ENCODE peak calls at places on chromosomes 12 and 14, in seven cellular contexts. V is A549, P is heart left ventricle, G is SK-N-SH, J is kidney epithelial cell, W is GM06990, A is tibial artery. Z is an unnamed sample.

GRCh38 chr14:100634026-100634425 is 46.8 kb upstream of the BEGAIN start:
- DNase-seq in V (no peak), P (no peak), G (no peak), J (no peak), W (no peak), A (no peak), Z (no peak)

GRCh38 chr12:108721824-108722223 is 9.5 kb downstream of the CORO1C start:
- DNase-seq in V (no peak), P (no peak), G (no peak), J (no peak), W (no peak), A (no peak), Z (no peak)

GRCh38 chr12:54413284-54414190 is 5.5 kb downstream of the ITGA5 start:
- DNase-seq in V (no peak), P (peak), G (no peak), J (no peak), W (no peak), A (peak), Z (no peak)

GRCh38 chr14:22382395-22382794 is 206.6 kb downstream of the DAD1 start:
- DNase-seq in V (no peak), P (no peak), G (no peak), J (no peak), W (no peak), A (no peak), Z (no peak)

GRCh38 chr12:47602330-47602729 is 103.5 kb downstream of the RPAP3 start:
- DNase-seq in V (no peak), P (no peak), G (no peak), J (no peak), W (no peak), A (no peak), Z (no peak)

GRCh38 chr14:102408729-102409128 is 46.0 kb downstream of the TECPR2 start:
- DNase-seq in V (no peak), P (no peak), G (no peak), J (no peak), W (no peak), A (no peak), Z (no peak)

GRCh38 chr12:5388581-5389535 is 43.0 kb upstream of the NTF3 start:
- DNase-seq in V (no peak), P (no peak), G (no peak), J (peak), W (no peak), A (no peak), Z (no peak)

GRCh38 chr14:50225067-50225973 is 6.1 kb downstream of the SOS2 start:
- DNase-seq in V (no peak), P (peak), G (peak), J (peak), W (no peak), A (no peak), Z (no peak)

GRCh38 chr14:34324363-34324795 is 137.7 kb downstream of the SPTSSA start:
- DNase-seq in V (peak), P (no peak), G (peak), J (no peak), W (no peak), A (no peak), Z (no peak)

GRCh38 chr12:89225808-89226368 is 126.4 kb downstream of the DUSP6 start:
- DNase-seq in V (no peak), P (no peak), G (no peak), J (peak), W (peak), A (no peak), Z (no peak)

GRCh38 chr12:89969098-89969497 is 260.5 kb upstream of the ATP2B1 start:
- DNase-seq in V (no peak), P (no peak), G (no peak), J (no peak), W (no peak), A (no peak), Z (no peak)

GRCh38 chr14:56342419-56342901 is 224.2 kb downstream of the PELI2 start:
- DNase-seq in V (no peak), P (no peak), G (no peak), J (no peak), W (no peak), A (no peak), Z (no peak)

GRCh38 chr14:23984891-23985607 is 3.7 kb upstream of the DHRS4L2 start:
- DNase-seq in V (peak), P (peak), G (no peak), J (no peak), W (no peak), A (no peak), Z (no peak)

GRCh38 chr12:111529424-111530368 is 69.4 kb downstream of the ATXN2 start:
- DNase-seq in V (peak), P (no peak), G (peak), J (peak), W (no peak), A (no peak), Z (peak)

GRCh38 chr12:74412607-74413230 is 124.9 kb upstream of the ATXN7L3B start:
- DNase-seq in V (no peak), P (no peak), G (no peak), J (no peak), W (peak), A (no peak), Z (no peak)

GRCh38 chr14:39097159-39097558 is 5.9 kb downstream of the SEC23A start:
- DNase-seq in V (no peak), P (no peak), G (no peak), J (peak), W (no peak), A (no peak), Z (no peak)

GRCh38 chr12:126772171-126772864 is 1494.7 kb upstream of the TMEM132C start:
- DNase-seq in V (peak), P (no peak), G (no peak), J (peak), W (peak), A (no peak), Z (peak)

GRCh38 chr12:112858776-112859175 is 48.0 kb upstream of the OAS1 start:
- DNase-seq in V (no peak), P (no peak), G (no peak), J (no peak), W (no peak), A (no peak), Z (no peak)

GRCh38 chr12:54251667-54252284 is 28.1 kb downstream of the CBX5 start:
- DNase-seq in V (peak), P (no peak), G (peak), J (no peak), W (no peak), A (no peak), Z (no peak)

GRCh38 chr14:105193916-105194782 is 13.0 kb upstream of the NUDT14 start:
- DNase-seq in V (no peak), P (no peak), G (peak), J (no peak), W (no peak), A (no peak), Z (no peak)

GRCh38 chr12:116319851-116320621 is 42.5 kb upstream of the MED13L start:
- DNase-seq in V (no peak), P (peak), G (peak), J (no peak), W (no peak), A (peak), Z (no peak)

GRCh38 chr12:67534671-67535070 is 113.9 kb upstream of the DYRK2 start:
- DNase-seq in V (peak), P (no peak), G (no peak), J (peak), W (no peak), A (no peak), Z (no peak)

GRCh38 chr12:86729798-86730197 is 473.6 kb upstream of the MGAT4C start:
- DNase-seq in V (no peak), P (no peak), G (no peak), J (no peak), W (no peak), A (no peak), Z (no peak)

GRCh38 chr12:27915536-27915935 is 57.0 kb downstream of the PTHLH start:
- DNase-seq in V (no peak), P (no peak), G (no peak), J (no peak), W (no peak), A (no peak), Z (no peak)

GRCh38 chr12:56437430-56438176 is 11.6 kb downstream of the TIMELESS start:
- DNase-seq in V (no peak), P (no peak), G (no peak), J (no peak), W (no peak), A (no peak), Z (no peak)
- TF ChIP-seq CTCF in V (no peak), P (no peak), G (no peak), J (no peak), W (no peak), A (no peak), Z (no peak)

GRCh38 chr12:104604070-104604994 is 147.6 kb downstream of the CHST11 start:
- DNase-seq in V (peak), P (peak), G (peak), J (peak), W (peak), A (peak), Z (peak)
- H3K4me3 ChIP-seq in V (peak), P (no peak), G (peak), J (no peak), W (no peak), A (no peak), Z (peak)

DNA sequence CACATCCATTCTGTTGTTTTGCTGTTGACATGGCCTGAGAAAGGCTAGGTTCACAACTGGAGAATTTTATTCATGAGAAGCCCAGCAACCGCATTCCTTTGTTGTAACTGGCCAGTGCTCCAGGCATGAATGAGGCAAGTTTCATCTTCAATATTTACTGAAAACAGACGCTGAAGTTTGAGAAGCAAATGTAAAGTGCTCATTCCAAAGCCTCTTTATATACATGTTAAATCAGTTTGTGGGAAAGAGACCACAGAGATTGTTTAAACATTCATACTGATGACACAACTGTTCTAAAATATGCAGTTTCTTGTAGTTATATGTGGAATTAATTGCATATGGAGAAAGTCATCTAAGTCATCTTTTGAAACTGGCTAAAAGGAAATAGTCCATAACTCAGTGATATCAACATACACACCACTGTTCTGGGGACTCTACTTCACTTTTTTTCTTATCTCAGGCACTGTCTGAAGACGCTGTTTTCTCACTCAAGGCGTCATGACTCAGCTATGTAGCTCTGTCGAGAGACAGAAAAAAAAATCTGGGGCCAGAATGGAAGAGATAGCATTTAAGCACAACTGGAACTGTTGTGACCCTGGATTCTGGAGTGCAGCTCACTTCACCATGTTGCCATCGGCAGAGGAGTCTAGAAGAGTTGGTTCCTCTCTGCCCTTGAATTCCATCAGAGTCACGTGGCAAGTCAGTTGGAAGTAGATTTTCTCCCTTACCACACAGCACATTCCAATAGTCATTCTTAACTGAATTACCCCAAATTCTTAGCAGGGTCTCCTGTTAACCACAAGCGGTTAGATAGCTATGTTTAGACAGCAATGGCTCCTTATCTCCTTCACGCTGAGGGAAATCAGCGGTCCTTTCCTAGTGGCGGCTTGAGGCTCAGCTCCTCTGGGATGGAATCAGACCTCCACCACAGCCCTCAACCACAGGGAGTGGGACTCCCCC is 258.4 kb upstream of the HMGA2 start:
- DNase-seq in V (no peak), P (no peak), G (no peak), J (no peak), W (no peak), A (no peak), Z (no peak)
- TF ChIP-seq CTCF in V (no peak), P (no peak), G (peak), J (no peak), W (no peak), A (no peak), Z (no peak)

GRCh38 chr14:61281186-61281676 is at the start of gene TMEM30B:
- DNase-seq in V (no peak), P (no peak), G (no peak), J (no peak), W (no peak), A (no peak), Z (no peak)

GRCh38 chr14:61277232-61277631 is 3.9 kb downstream of the TMEM30B start:
- DNase-seq in V (no peak), P (no peak), G (no peak), J (no peak), W (no peak), A (no peak), Z (no peak)

GRCh38 chr14:61280526-61281185 is 482 bp downstream of the TMEM30B start:
- DNase-seq in V (peak), P (peak), G (peak), J (no peak), W (peak), A (peak), Z (no peak)

GRCh38 chr14:61280092-61280525 is 1.0 kb downstream of the TMEM30B start:
- DNase-seq in V (no peak), P (no peak), G (peak), J (no peak), W (no peak), A (no peak), Z (no peak)

GRCh38 chr14:61277784-61278183 is 3.4 kb downstream of the TMEM30B start:
- DNase-seq in V (no peak), P (no peak), G (no peak), J (no peak), W (no peak), A (no peak), Z (no peak)
- H3K4me3 ChIP-seq in V (no peak), P (no peak), G (no peak), J (no peak), W (no peak), A (no peak), Z (no peak)

DNA sequence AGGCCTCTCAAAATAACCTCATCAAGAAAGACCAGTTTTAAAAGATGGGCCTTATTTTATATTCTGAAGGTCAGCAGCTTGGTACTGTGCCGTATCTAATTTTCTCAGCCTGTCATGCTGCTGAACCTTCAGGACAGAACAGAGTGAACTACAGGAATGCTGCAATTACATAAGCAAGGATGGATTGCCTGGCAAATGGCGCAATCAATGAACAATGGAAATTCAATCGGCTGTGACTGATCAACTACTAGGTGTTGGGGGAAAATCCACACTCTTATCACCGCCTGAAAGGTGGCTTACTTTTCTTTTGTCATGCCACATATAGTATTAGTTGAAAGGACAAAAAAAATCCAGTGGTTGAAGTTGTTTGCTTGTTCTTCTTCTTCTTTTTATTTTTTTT is 8.5 kb downstream of the ACSS3 start:
- DNase-seq in V (no peak), P (no peak), G (no peak), J (no peak), W (no peak), A (no peak), Z (no peak)
- TF ChIP-seq CTCF in V (no peak), P (no peak), G (no peak), J (no peak), W (no peak), A (no peak), Z (no peak)

DNA sequence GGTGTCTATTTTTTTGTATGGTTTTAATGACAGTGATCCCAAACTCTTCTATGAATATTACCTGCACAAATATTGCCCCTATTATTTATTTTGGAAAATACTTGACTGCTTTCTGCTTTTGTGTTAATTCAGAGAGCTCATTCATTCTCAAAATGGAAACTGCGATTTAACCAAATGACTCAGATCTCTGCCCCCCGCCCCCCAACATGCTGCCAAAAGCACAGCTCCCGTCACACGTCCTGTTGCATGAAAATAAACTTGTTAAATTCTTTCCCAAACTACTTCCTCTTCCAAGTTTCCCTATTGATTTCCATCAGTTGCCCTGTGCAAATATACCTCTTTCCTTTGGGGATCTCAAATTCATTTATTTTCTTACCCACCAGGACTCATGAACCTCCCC is 18.0 kb upstream of the NRDE2 start:
- DNase-seq in V (no peak), P (no peak), G (no peak), J (no peak), W (peak), A (no peak), Z (no peak)
- H3K4me3 ChIP-seq in V (no peak), P (no peak), G (no peak), J (no peak), W (no peak), A (no peak), Z (no peak)

DNA sequence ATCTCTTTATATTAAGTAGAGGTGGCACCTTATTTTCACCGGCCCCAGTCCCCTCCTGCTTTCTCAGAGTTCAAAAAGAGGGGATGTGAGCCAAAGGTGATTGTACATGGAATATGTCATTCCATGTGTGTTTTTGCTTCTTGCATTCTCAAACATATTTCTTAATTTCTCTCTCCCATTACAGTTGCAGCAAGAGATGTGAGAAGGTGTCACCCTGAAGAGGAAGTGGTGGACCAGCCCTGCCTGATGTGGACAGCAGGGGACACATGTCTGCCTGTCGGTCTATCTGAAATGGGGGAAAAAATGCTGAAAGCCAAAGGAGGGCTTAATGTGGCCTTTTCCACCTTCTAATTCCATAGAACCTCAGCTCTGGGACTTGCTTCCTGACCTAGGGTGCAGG is 1.9 kb upstream of the FOXN3 start:
- DNase-seq in V (no peak), P (no peak), G (no peak), J (no peak), W (no peak), A (no peak), Z (no peak)
- TF ChIP-seq CTCF in V (no peak), P (no peak), G (no peak), J (no peak), W (no peak), A (no peak), Z (no peak)

GRCh38 chr12:132955933-132956725 is at the start of gene ZNF605:
- DNase-seq in V (peak), P (peak), G (peak), J (peak), W (peak), A (peak), Z (peak)
- H3K4me3 ChIP-seq in V (peak), P (peak), G (peak), J (peak), W (peak), A (peak), Z (peak)

DNA sequence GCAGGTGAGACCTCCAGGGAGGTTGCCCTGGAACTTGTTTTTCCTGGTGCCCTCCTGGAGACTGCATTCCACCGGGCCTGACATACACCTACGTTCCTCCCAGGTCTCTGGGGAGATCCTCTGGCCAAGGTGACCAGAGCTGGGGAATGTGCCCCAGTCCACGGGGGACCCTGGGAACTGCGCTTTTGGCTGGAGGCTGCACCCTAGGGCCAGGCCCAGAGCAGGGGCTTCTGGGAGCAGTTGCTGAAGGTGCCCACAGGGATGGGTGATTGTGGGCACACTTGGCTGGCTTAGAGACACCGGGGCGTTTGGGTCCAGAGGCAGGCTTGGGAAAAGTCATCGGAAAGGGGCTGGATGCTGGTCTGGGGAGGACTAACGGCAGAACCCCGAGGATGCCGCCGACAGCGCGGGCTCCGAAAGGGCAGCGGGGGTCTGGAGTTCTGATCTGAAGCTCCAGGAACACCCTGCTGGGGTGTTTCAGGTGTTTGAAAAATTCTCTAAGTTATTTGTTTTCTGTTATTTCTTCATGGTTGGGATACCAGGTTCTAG is 36.5 kb upstream of the TDRD9 start:
- DNase-seq in V (no peak), P (no peak), G (peak), J (no peak), W (no peak), A (no peak), Z (no peak)
- TF ChIP-seq CTCF in V (no peak), P (no peak), G (no peak), J (no peak), W (no peak), A (no peak), Z (no peak)

DNA sequence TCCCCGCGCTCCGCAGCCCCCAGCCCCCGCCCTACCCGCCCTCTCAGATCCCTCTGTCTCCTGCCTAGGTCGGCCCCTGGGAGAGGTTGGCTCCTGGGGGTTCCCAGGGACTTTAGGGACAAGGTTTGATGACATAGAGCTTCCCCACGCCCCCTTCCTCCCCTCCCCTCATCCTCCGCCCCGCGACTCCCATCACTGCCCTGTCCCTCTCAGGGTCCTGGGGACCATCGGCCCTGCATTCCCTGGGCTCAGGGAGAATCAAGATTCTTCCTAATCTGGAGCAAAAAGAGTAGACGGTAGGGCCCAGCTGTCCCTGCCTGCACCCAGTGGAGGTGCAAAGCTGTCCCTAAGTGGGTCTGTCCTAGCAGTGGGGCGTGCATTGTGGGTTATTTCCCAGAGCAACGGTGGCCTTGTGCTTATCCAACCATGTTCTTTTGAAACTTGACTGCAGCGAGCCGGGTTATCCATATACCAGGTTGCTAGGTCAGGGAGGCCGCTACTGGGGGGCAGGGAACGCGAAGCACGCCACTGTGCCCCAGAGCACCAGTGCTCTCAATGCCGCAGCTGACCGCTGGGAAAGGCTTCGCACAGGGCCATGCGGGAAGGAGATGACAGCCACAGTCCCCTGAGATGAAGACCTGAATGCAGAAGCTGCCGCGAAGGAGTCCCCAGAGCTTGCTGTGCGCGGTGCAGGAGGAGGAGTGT is 124.4 kb upstream of the PRMT8 start:
- DNase-seq in V (no peak), P (no peak), G (peak), J (no peak), W (no peak), A (no peak), Z (no peak)
- H3K4me3 ChIP-seq in V (peak), P (peak), G (no peak), J (no peak), W (no peak), A (no peak), Z (no peak)

Z was measured in GM12864.